ENCODE peak calls at places on chromosomes 5 and 9, in nine cellular contexts. K, R, J, S, D, P, I, W and H are unnamed samples.

GRCh38 chr5:132496631-132497487 is 6.3 kb upstream of the IRF1 start:
- DNase-seq in S (peak; percentile 72), D (peak; percentile 96), J (peak; percentile 90), P (peak; percentile 98), K (peak; percentile 95), R (peak; percentile 75), W (peak; percentile 92), I (peak; percentile 95), H (peak; percentile 71)

GRCh38 chr5:101942321-101942882 is 353.7 kb downstream of the SLCO4C1 start:
- DNase-seq in D (peak; percentile 67), S (no peak), P (no peak), W (peak; percentile 66), I (peak; percentile 44), K (peak; percentile 48), R (peak; percentile 35), J (no peak), H (peak; percentile 8)

GRCh38 chr9:137307255-137308101 is 5.4 kb upstream of the NRARP start:
- DNase-seq in W (peak; percentile 13), R (no peak), D (peak; percentile 91), I (no peak), J (no peak), P (peak; percentile 80), K (no peak), S (no peak), H (no peak)

GRCh38 chr9:131661954-131662621 is 77.8 kb downstream of the RAPGEF1 start:
- DNase-seq in K (no peak), I (no peak), S (no peak), W (no peak), D (no peak), P (no peak), J (no peak), R (peak; percentile 65), H (peak; percentile 82)

GRCh38 chr9:71729816-71730526 is 38.3 kb downstream of the CEMIP2 start:
- DNase-seq in I (no peak), D (no peak), S (peak; percentile 26), W (no peak), P (no peak), J (no peak), K (no peak), R (no peak), H (no peak)

GRCh38 chr5:145218982-145219381 is 616.2 kb downstream of the PRELID2 start:
- DNase-seq in P (no peak), S (no peak), D (no peak), I (no peak), R (no peak), W (no peak), J (no peak), K (no peak), H (no peak)

GRCh38 chr9:24516463-24516862 is 29.2 kb downstream of the IZUMO3 start:
- DNase-seq in W (no peak), R (no peak), J (no peak), D (no peak), K (no peak), P (no peak), I (no peak), S (no peak), H (no peak)

GRCh38 chr5:10602031-10602806 is 38.3 kb downstream of the ANKRD33B start:
- DNase-seq in I (no peak), R (no peak), J (no peak), K (no peak), D (peak; percentile 42), P (no peak), S (no peak), W (no peak), H (no peak)

GRCh38 chr5:72543365-72543764 is 36.2 kb upstream of the ZNF366 start:
- DNase-seq in D (no peak), P (no peak), I (peak; percentile 78), W (no peak), K (no peak), R (no peak), J (no peak), S (peak; percentile 91), H (no peak)

GRCh38 chr9:125255781-125256391 is 5.7 kb upstream of the GAPVD1 start:
- DNase-seq in R (peak; percentile 32), I (peak; percentile 18), W (peak; percentile 24), J (no peak), P (no peak), S (no peak), D (peak; percentile 69), K (peak; percentile 30), H (no peak)

GRCh38 chr9:94906181-94906580 is 179.7 kb downstream of the AOPEP start:
- DNase-seq in W (no peak), D (no peak), S (no peak), J (no peak), K (peak; percentile 60), P (no peak), I (no peak), R (no peak), H (no peak)

GRCh38 chr9:134286513-134287245 is 39.6 kb upstream of the RXRA start:
- DNase-seq in K (no peak), S (no peak), P (peak; percentile 49), I (no peak), W (no peak), R (no peak), D (no peak), J (no peak), H (no peak)

GRCh38 chr5:147160923-147161663 is 73.7 kb upstream of the STK32A start:
- DNase-seq in R (no peak), S (peak; percentile 25), I (no peak), D (no peak), K (no peak), J (no peak), W (no peak), P (no peak), H (no peak)

GRCh38 chr9:77764894-77765780 is 117.0 kb upstream of the GNA14 start:
- DNase-seq in D (no peak), R (peak; percentile 9), K (no peak), P (no peak), W (peak; percentile 10), S (peak; percentile 59), I (peak; percentile 60), J (no peak), H (peak; percentile 51)

GRCh38 chr5:171574374-171574773 is 154.9 kb downstream of the FGF18 start:
- DNase-seq in P (no peak), J (no peak), D (no peak), I (no peak), W (no peak), K (no peak), S (no peak), R (no peak), H (no peak)

GRCh38 chr5:53261245-53261644 is 151.7 kb upstream of the MOCS2 start:
- DNase-seq in S (no peak), P (no peak), K (no peak), W (no peak), R (no peak), D (no peak), J (no peak), I (peak; percentile 50), H (no peak)

GRCh38 chr5:2905741-2906140 is 154.3 kb upstream of the IRX2 start:
- DNase-seq in P (no peak), D (no peak), I (no peak), S (no peak), J (no peak), W (no peak), K (no peak), R (no peak), H (no peak)

GRCh38 chr5:112630246-112631009 is 107.3 kb upstream of the APC start:
- DNase-seq in D (no peak), K (no peak), I (no peak), R (no peak), P (no peak), W (no peak), S (no peak), J (no peak), H (no peak)

GRCh38 chr5:155651-156410 is 35.5 kb upstream of the LRRC14B start:
- DNase-seq in I (no peak), J (no peak), R (no peak), P (peak; percentile 52), K (no peak), S (no peak), W (no peak), D (peak; percentile 20), H (no peak)

GRCh38 chr9:35357826-35358225 is 132.1 kb upstream of the RUSC2 start:
- DNase-seq in R (no peak), K (no peak), W (no peak), D (no peak), P (no peak), I (no peak), J (no peak), S (no peak), H (no peak)
- H3K27ac ChIP-seq in R (no peak overlapping the region), K (no peak overlapping the region), W (no peak overlapping the region), D (no peak overlapping the region), P (no peak overlapping the region), I (no peak overlapping the region), J (no peak overlapping the region), S (no peak overlapping the region), H (no peak overlapping the region)

GRCh38 chr5:141399555-141400258 is 2.0 kb downstream of the PCDHGB5 start:
- DNase-seq in J (no peak), S (no peak), D (no peak), W (no peak), K (no peak), R (no peak), P (no peak), I (no peak), H (no peak)

GRCh38 chr5:141403387-141403786 is 809 bp downstream of the PCDHGA9 start:
- DNase-seq in W (no peak), K (no peak), P (no peak), J (no peak), D (peak; percentile 22), R (no peak), S (no peak), I (no peak), H (no peak)

GRCh38 chr5:141398608-141399007 is 861 bp downstream of the PCDHGB5 start:
- DNase-seq in S (no peak), R (no peak), K (no peak), W (no peak), I (no peak), D (no peak), J (no peak), P (no peak), H (no peak)

GRCh38 chr5:141402553-141403328 is at the start of gene PCDHGA9:
- DNase-seq in W (no peak), J (no peak), P (no peak), R (no peak), S (no peak), K (peak; percentile 34), D (peak; percentile 46), I (no peak), H (no peak)
- H3K9me3 ChIP-seq in W (peaks cover 14% of the 10 kb centered on the region), J (no peaks in the 10 kb centered on the region), P (peaks cover 23% of the 10 kb centered on the region), R (no peaks in the 10 kb centered on the region), S (peaks cover 46% of the 10 kb centered on the region), K (no peaks in the 10 kb centered on the region), D (peaks cover 50% of the 10 kb centered on the region), I (peaks cover 54% of the 10 kb centered on the region), H (peaks cover 36% of the 10 kb centered on the region)

GRCh38 chr9:110835859-110836271 is 167.3 kb downstream of the MUSK start:
- DNase-seq in W (no peak), K (no peak), D (no peak), R (no peak), J (no peak), P (no peak), I (peak; percentile 35), S (peak; percentile 85), H (no peak)
- H3K27ac ChIP-seq in W (no peak overlapping the region), K (no peak overlapping the region), D (no peak overlapping the region), R (no peak overlapping the region), J (no peak overlapping the region), P (no peak overlapping the region), I (peak overlapping the region; percentile 86), S (peak overlapping the region; percentile 71), H (no peak overlapping the region)

DNA sequence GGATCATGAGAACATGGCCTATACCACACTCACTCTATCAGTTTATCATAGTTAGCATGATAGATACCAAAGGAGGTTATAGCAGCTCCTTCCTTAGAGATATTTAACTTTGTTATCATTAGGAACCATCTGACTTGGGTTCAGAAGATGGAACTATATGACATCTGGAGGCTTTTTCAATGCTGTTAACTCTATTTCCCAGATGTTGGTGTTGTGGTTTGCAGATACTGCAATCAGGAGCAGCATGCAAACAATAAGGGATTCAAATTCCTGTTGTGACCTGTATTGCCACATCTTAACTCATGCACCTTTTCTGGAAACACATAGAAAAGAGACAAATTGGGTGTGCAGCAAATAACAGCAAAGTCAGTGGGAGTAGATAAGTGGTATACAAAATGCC is 201.7 kb downstream of the NNT start:
- DNase-seq in P (no peak), K (no peak), J (no peak), D (no peak), W (no peak), I (no peak), S (no peak), R (no peak), H (no peak)
- H3K9me3 ChIP-seq in P (no peaks in the 10 kb centered on the region), K (no peaks in the 10 kb centered on the region), J (no peaks in the 10 kb centered on the region), D (no peaks in the 10 kb centered on the region), W (no peaks in the 10 kb centered on the region), I (no peaks in the 10 kb centered on the region), S (no peaks in the 10 kb centered on the region), R (no peaks in the 10 kb centered on the region), H (no peaks in the 10 kb centered on the region)